ENCODE peak calls at places on chromosomes 2 and 18, in five cellular contexts. O is A549, G is Daoy, K is non-pigmented ciliary epithelial cell, Y is adrenal gland. H is an unnamed sample.

GRCh38 chr18:64893349-64893748 is 744.5 kb upstream of the LINC00305 start:
- DNase-seq in O (no peak), G (no peak), K (no peak), Y (no peak), H (no peak)

GRCh38 chr2:36387258-36387916 is 31.8 kb downstream of the CRIM1 start:
- DNase-seq in O (no peak), G (no peak), K (no peak), Y (no peak), H (no peak)

GRCh38 chr2:45089554-45090261 is 80.5 kb upstream of the SIX2 start:
- DNase-seq in O (no peak), G (no peak), K (no peak), Y (no peak), H (no peak)

GRCh38 chr2:71339685-71340084 is 8.1 kb downstream of the ZNF638 start:
- DNase-seq in O (no peak), G (no peak), K (no peak), Y (no peak), H (no peak)

GRCh38 chr2:230202430-230203109 is 17.2 kb downstream of the SP110 start:
- DNase-seq in O (no peak), G (no peak), K (no peak), Y (no peak), H (no peak)

GRCh38 chr2:202036601-202037037 is 3.0 kb downstream of the FZD7 start:
- DNase-seq in O (no peak), G (no peak), K (no peak), Y (no peak), H (no peak)

GRCh38 chr2:74142340-74142739 is 5.4 kb downstream of the BOLA3 start:
- DNase-seq in O (peak; percentile 62), G (peak; percentile 27), K (no peak), Y (no peak), H (no peak)

GRCh38 chr2:165825041-165825440 is 31.0 kb upstream of the GALNT3 start:
- DNase-seq in O (no peak), G (peak; percentile 37), K (peak; percentile 17), Y (no peak), H (no peak)

GRCh38 chr2:172283476-172283875 is 143.9 kb upstream of the ITGA6 start:
- DNase-seq in O (no peak), G (peak; percentile 15), K (no peak), Y (no peak), H (no peak)

GRCh38 chr2:148930046-148930775 is 55.2 kb downstream of the KIF5C start:
- DNase-seq in O (no peak), G (peak; percentile 9), K (no peak), Y (no peak), H (no peak)

GRCh38 chr2:12014088-12014960 is 267.9 kb downstream of the LPIN1 start:
- DNase-seq in O (no peak), G (no peak), K (no peak), Y (peak; percentile 57), H (peak; percentile 37)

GRCh38 chr2:209591021-209591420 is 167.2 kb downstream of the MAP2 start:
- DNase-seq in O (no peak), G (no peak), K (no peak), Y (no peak), H (no peak)

GRCh38 chr2:216139884-216140283 is 30.7 kb downstream of the XRCC5 start:
- DNase-seq in O (peak; percentile 53), G (peak; percentile 7), K (no peak), Y (no peak), H (no peak)

GRCh38 chr2:27208486-27209050 is 3.3 kb upstream of the ATRAID start:
- DNase-seq in O (no peak), G (no peak), K (no peak), Y (no peak), H (no peak)

GRCh38 chr2:227615906-227616305 is 1.3 kb upstream of the SCYGR3 start:
- DNase-seq in O (no peak), G (no peak), K (no peak), Y (no peak), H (no peak)

GRCh38 chr18:58863539-58864145 is 1.0 kb upstream of the ZNF532 start:
- DNase-seq in O (peak; percentile 44), G (peak; percentile 43), K (no peak), Y (peak; percentile 20), H (no peak)

GRCh38 chr2:136381245-136381644 is 263.3 kb upstream of the CXCR4 start:
- DNase-seq in O (no peak), G (no peak), K (no peak), Y (no peak), H (no peak)

GRCh38 chr2:152483276-152483996 is 148.5 kb downstream of the FMNL2 start:
- DNase-seq in O (peak; percentile 75), G (no peak), K (no peak), Y (no peak), H (peak; percentile 9)

GRCh38 chr18:48121752-48122151 is 191.3 kb upstream of the SMAD2 start:
- DNase-seq in O (no peak), G (no peak), K (no peak), Y (no peak), H (no peak)

GRCh38 chr2:131050896-131051295 is 42.4 kb downstream of the FAM168B start:
- DNase-seq in O (no peak), G (no peak), K (no peak), Y (no peak), H (no peak)

GRCh38 chr18:33201509-33201926 is 239.0 kb downstream of the CCDC178 start:
- DNase-seq in O (peak; percentile 6), G (peak; percentile 23), K (no peak), Y (no peak), H (no peak)

GRCh38 chr2:119693967-119694366 is 15.0 kb downstream of the TMEM177 start:
- DNase-seq in O (no peak), G (no peak), K (no peak), Y (no peak), H (no peak)

GRCh38 chr2:195319112-195319460 is 337.9 kb upstream of the SLC39A10 start:
- DNase-seq in O (peak; percentile 74), G (peak; percentile 48), K (peak; percentile 72), Y (no peak), H (no peak)

GRCh38 chr2:19746611-19747309 is 155.0 kb downstream of the TTC32 start:
- DNase-seq in O (peak; percentile 48), G (peak; percentile 60), K (no peak), Y (no peak), H (no peak)

GRCh38 chr2:134675294-134675693 is 43.5 kb downstream of the TMEM163 start:
- DNase-seq in O (no peak), G (no peak), K (no peak), Y (no peak), H (no peak)

H was measured in BJ.